ENCODE peak calls at places on chromosomes 3 and 15, in five cellular contexts. P, Y, K, V and X are unnamed samples.

GRCh38 chr3:174346571-174346970 is 512.6 kb upstream of the NAALADL2 start:
- DNase-seq in P (no peak), Y (no peak), K (no peak), V (no peak), X (no peak)

GRCh38 chr3:73423133-73423532 is 201.6 kb downstream of the PDZRN3 start:
- DNase-seq in P (no peak), Y (no peak), K (no peak), V (no peak), X (no peak)

GRCh38 chr3:87287025-87287424 is 10.6 kb upstream of the POU1F1 start:
- DNase-seq in P (no peak), Y (peak; percentile 18), K (peak; percentile 87), V (no peak), X (no peak)

GRCh38 chr15:48914717-48915116 is 36.8 kb downstream of the EID1 start:
- DNase-seq in P (no peak), Y (no peak), K (no peak), V (no peak), X (no peak)

GRCh38 chr3:184545769-184546168 is 15.8 kb upstream of the EPHB3 start:
- DNase-seq in P (no peak), Y (no peak), K (no peak), V (no peak), X (no peak)

GRCh38 chr3:27659279-27660021 is 62.7 kb downstream of the EOMES start:
- DNase-seq in P (peak; percentile 20), Y (peak; percentile 58), K (peak; percentile 62), V (peak; percentile 82), X (no peak)

GRCh38 chr3:17645074-17645698 is 97.2 kb downstream of the TBC1D5 start:
- DNase-seq in P (peak; percentile 14), Y (peak; percentile 83), K (peak; percentile 78), V (no peak), X (no peak)

GRCh38 chr3:22012471-22012870 is 261.5 kb upstream of the ZNF385D start:
- DNase-seq in P (no peak), Y (peak; percentile 1), K (peak; percentile 61), V (no peak), X (no peak)

GRCh38 chr15:96165775-96166174 is 164.7 kb upstream of the NR2F2 start:
- DNase-seq in P (no peak), Y (no peak), K (no peak), V (no peak), X (no peak)

GRCh38 chr15:78538358-78538757 is 1.9 kb upstream of the PSMA4 start:
- DNase-seq in P (no peak), Y (no peak), K (no peak), V (no peak), X (no peak)

GRCh38 chr3:129304553-129305222 is 26.0 kb downstream of the HMCES start:
- DNase-seq in P (no peak), Y (no peak), K (no peak), V (no peak), X (no peak)

GRCh38 chr3:101732240-101732641 is 7.8 kb downstream of the CEP97 start:
- DNase-seq in P (no peak), Y (no peak), K (no peak), V (no peak), X (no peak)

GRCh38 chr3:13274874-13275332 is 145.2 kb downstream of the NUP210 start:
- DNase-seq in P (no peak), Y (no peak), K (no peak), V (peak; percentile 49), X (no peak)

GRCh38 chr3:98573231-98573728 is 20.1 kb downstream of the CPOX start:
- DNase-seq in P (no peak), Y (peak; percentile 54), K (peak; percentile 22), V (no peak), X (no peak)

GRCh38 chr15:22895465-22896190 is 57.2 kb downstream of the NIPA2 start:
- DNase-seq in P (no peak), Y (peak; percentile 29), K (peak; percentile 99), V (peak; percentile 46), X (no peak)

GRCh38 chr3:18968120-18968519 is 180.2 kb upstream of the KCNH8 start:
- DNase-seq in P (no peak), Y (no peak), K (peak; percentile 27), V (no peak), X (no peak)

GRCh38 chr3:168307893-168308292 is 212.2 kb upstream of the GOLIM4 start:
- DNase-seq in P (no peak), Y (no peak), K (no peak), V (no peak), X (no peak)

GRCh38 chr15:98421419-98422085 is 226.8 kb upstream of the IGF1R start:
- DNase-seq in P (peak; percentile 23), Y (peak; percentile 30), K (peak; percentile 39), V (peak; percentile 94), X (peak; percentile 82)

GRCh38 chr3:107796786-107797185 is 274.0 kb downstream of the BBX start:
- DNase-seq in P (no peak), Y (peak; percentile 54), K (peak; percentile 89), V (no peak), X (no peak)

GRCh38 chr3:154364849-154365248 is 40.6 kb upstream of the DHX36 start:
- DNase-seq in P (no peak), Y (no peak), K (peak; percentile 22), V (no peak), X (no peak)

GRCh38 chr15:46685681-46686080 is 1031.6 kb upstream of the SEMA6D start:
- DNase-seq in P (no peak), Y (no peak), K (no peak), V (no peak), X (no peak)

GRCh38 chr3:13025090-13025489 is 48.1 kb downstream of the IQSEC1 start:
- DNase-seq in P (no peak), Y (peak; percentile 61), K (peak; percentile 57), V (peak; percentile 88), X (no peak)

GRCh38 chr3:112003321-112004080 is 4.8 kb downstream of the TAGLN3 start:
- DNase-seq in P (no peak), Y (no peak), K (peak; percentile 76), V (no peak), X (no peak)

GRCh38 chr3:159619341-159619885 is 369.2 kb upstream of the IL12A start:
- DNase-seq in P (no peak), Y (peak; percentile 49), K (no peak), V (no peak), X (no peak)

GRCh38 chr15:34620814-34621213 is 37.4 kb upstream of the GOLGA8B start:
- DNase-seq in P (no peak), Y (no peak), K (no peak), V (no peak), X (no peak)

GRCh38 chr3:33218446-33219174 is at the start of gene SUSD5:
- DNase-seq in P (no peak), Y (peak; percentile 58), K (peak; percentile 56), V (peak; percentile 85), X (peak; percentile 12)

GRCh38 chr3:171944109-171945016 is 95.0 kb upstream of the FNDC3B start:
- DNase-seq in P (no peak), Y (peak; percentile 39), K (no peak), V (no peak), X (no peak)

GRCh38 chr3:165518346-165518745 is 318.9 kb downstream of the BCHE start:
- DNase-seq in P (no peak), Y (no peak), K (peak; percentile 27), V (no peak), X (no peak)

GRCh38 chr3:184766555-184767261 is 45.3 kb upstream of the VPS8 start:
- DNase-seq in P (no peak), Y (peak; percentile 42), K (peak; percentile 99), V (peak; percentile 3), X (no peak)

GRCh38 chr3:9690451-9691450 is 12.9 kb upstream of the CPNE9 start:
- DNase-seq in P (no peak), Y (no peak), K (no peak), V (no peak), X (no peak)

GRCh38 chr3:12658593-12659058 is 5.3 kb downstream of the RAF1 start:
- DNase-seq in P (no peak), Y (peak; percentile 84), K (peak; percentile 35), V (no peak), X (no peak)

GRCh38 chr3:111904376-111905241 is 45.5 kb downstream of the PHLDB2 start:
- DNase-seq in P (no peak), Y (peak; percentile 96), K (peak; percentile 95), V (no peak), X (no peak)

GRCh38 chr3:194104041-194104751 is 31.8 kb upstream of the HES1 start:
- DNase-seq in P (no peak), Y (no peak), K (no peak), V (no peak), X (no peak)

GRCh38 chr3:110165753-110166152 is 828.4 kb upstream of the DPPA4 start:
- DNase-seq in P (peak; percentile 20), Y (no peak), K (peak; percentile 37), V (no peak), X (no peak)

DNA sequence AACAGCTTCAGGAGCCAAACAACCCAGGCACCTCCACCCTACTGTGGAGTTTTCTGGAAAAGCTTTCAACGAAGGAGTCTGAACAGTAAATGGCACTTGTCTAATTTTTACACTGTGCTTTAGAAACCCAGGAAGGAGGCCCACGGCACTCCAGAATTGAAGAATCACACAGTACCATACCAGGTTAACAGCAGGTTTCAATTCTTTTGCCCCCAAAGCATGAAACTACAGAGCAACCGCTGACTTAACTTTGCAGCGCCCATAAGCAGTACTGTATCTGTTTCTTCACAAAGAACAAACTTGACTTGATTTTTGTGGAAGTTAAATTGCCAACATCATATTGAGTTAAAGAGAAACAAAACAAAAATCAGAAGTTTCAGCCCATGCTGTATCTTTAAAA is 456.5 kb downstream of the FOXP1 start:
- DNase-seq in P (no peak), Y (no peak), K (no peak), V (no peak), X (no peak)
- H3K4me3 ChIP-seq in P (peak overlapping the region; percentile 45), Y (peak overlapping the region; percentile 78), K (no peak overlapping the region), V (peak overlapping the region; percentile 99), X (peak overlapping the region; percentile 50)

GRCh38 chr3:195913382-195913781 is 5.0 kb upstream of the TNK2 start:
- DNase-seq in P (no peak), Y (no peak), K (peak; percentile 73), V (no peak), X (no peak)
- H3K4me3 ChIP-seq in P (no peak overlapping the region), Y (no peak overlapping the region), K (no peak overlapping the region), V (no peak overlapping the region), X (no peak overlapping the region)

DNA sequence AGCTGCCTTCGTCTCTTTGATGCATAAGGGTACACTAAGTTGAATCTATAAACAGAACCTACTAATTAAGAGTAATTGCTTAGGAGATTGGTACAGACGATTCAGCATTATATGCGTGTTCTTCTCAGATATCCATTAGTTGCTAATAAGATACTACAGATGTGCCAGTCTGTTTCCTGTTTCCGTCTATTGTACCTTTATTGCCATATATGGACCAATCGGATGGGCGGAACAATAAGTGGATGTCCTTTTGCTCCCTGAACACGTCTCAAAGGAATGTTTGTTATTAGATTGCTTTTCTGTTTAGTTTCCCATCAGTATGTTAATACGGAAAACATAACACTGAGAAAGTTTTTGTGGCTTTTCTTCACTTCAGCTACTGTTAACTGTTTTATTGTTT is 276.6 kb upstream of the RARB start:
- DNase-seq in P (no peak), Y (peak; percentile 6), K (peak; percentile 19), V (no peak), X (no peak)
- H3K4me3 ChIP-seq in P (no peak overlapping the region), Y (no peak overlapping the region), K (no peak overlapping the region), V (peak overlapping the region; percentile 64), X (peak overlapping the region; percentile 20)

GRCh38 chr3:147735662-147736061 is 326.5 kb downstream of the ZIC1 start:
- DNase-seq in P (no peak), Y (no peak), K (no peak), V (no peak), X (no peak)

GRCh38 chr3:147730311-147730710 is 321.1 kb downstream of the ZIC1 start:
- DNase-seq in P (no peak), Y (no peak), K (no peak), V (no peak), X (no peak)
- H3K4me3 ChIP-seq in P (no peak overlapping the region), Y (no peak overlapping the region), K (no peak overlapping the region), V (no peak overlapping the region), X (no peak overlapping the region)